ENCODE peak calls at places on chromosomes 13 and 19, in six cellular contexts. A, V, Q, R, C and O are unnamed samples.

GRCh38 chr13:74243637-74244526 is 109.7 kb upstream of the KLF12 start:
- DNase-seq in A (peak; percentile 15), V (peak; percentile 76), Q (no peak), R (no peak), C (no peak), O (no peak)

GRCh38 chr13:26442541-26442940 is 114.9 kb upstream of the WASF3 start:
- DNase-seq in A (peak; percentile 74), V (peak; percentile 82), Q (no peak), R (no peak), C (peak; percentile 85), O (peak; percentile 38)

GRCh38 chr19:13794388-13794751 is 873 bp upstream of the ZSWIM4 start:
- DNase-seq in A (peak; percentile 94), V (peak; percentile 96), Q (no peak), R (no peak), C (no peak), O (peak; percentile 67)

GRCh38 chr19:38693380-38694223 is 46.2 kb downstream of the ACTN4 start:
- DNase-seq in A (peak; percentile 84), V (peak; percentile 63), Q (peak; percentile 78), R (peak; percentile 89), C (peak; percentile 94), O (no peak)

GRCh38 chr13:96460571-96460970 is 370.7 kb downstream of the HS6ST3 start:
- DNase-seq in A (no peak), V (no peak), Q (no peak), R (no peak), C (no peak), O (no peak)

GRCh38 chr13:75612354-75612753 is 23.8 kb upstream of the LMO7 start:
- DNase-seq in A (peak; percentile 68), V (peak; percentile 43), Q (no peak), R (no peak), C (no peak), O (no peak)

GRCh38 chr19:4115818-4116385 is 8.0 kb downstream of the MAP2K2 start:
- DNase-seq in A (no peak), V (no peak), Q (no peak), R (no peak), C (no peak), O (no peak)

GRCh38 chr19:35545855-35546381 is 492 bp downstream of the TMEM147 start:
- DNase-seq in A (peak; percentile 41), V (no peak), Q (no peak), R (no peak), C (peak; percentile 44), O (peak; percentile 50)

GRCh38 chr19:53991224-53992113 is at the start of gene CACNG6:
- DNase-seq in A (peak; percentile 8), V (no peak), Q (peak; percentile 74), R (peak; percentile 43), C (peak; percentile 67), O (no peak)

GRCh38 chr19:55778331-55778730 is 9.4 kb downstream of the RFPL4AL1 start:
- DNase-seq in A (no peak), V (no peak), Q (no peak), R (no peak), C (no peak), O (no peak)

GRCh38 chr19:16850133-16850532 is 20.9 kb downstream of the SIN3B start:
- DNase-seq in A (peak; percentile 47), V (peak; percentile 80), Q (no peak), R (no peak), C (no peak), O (no peak)

GRCh38 chr13:29936051-29936813 is 85.8 kb upstream of the UBL3 start:
- DNase-seq in A (no peak), V (no peak), Q (no peak), R (no peak), C (no peak), O (no peak)

GRCh38 chr13:70080030-70080429 is 27.6 kb upstream of the ATXN8OS start:
- DNase-seq in A (no peak), V (no peak), Q (no peak), R (no peak), C (no peak), O (no peak)

GRCh38 chr19:45621389-45621788 is 17.8 kb downstream of the EML2 start:
- DNase-seq in A (no peak), V (no peak), Q (no peak), R (no peak), C (no peak), O (no peak)

GRCh38 chr19:40461669-40462221 is 3.8 kb downstream of the BLVRB start:
- DNase-seq in A (no peak), V (no peak), Q (no peak), R (no peak), C (no peak), O (no peak)

GRCh38 chr13:91595677-91596076 is 197.3 kb downstream of the GPC5 start:
- DNase-seq in A (no peak), V (no peak), Q (no peak), R (no peak), C (no peak), O (no peak)

GRCh38 chr19:32870981-32871451 is 1.4 kb upstream of the SLC7A9 start:
- DNase-seq in A (no peak), V (no peak), Q (peak; percentile 40), R (no peak), C (no peak), O (peak; percentile 14)

DNA sequence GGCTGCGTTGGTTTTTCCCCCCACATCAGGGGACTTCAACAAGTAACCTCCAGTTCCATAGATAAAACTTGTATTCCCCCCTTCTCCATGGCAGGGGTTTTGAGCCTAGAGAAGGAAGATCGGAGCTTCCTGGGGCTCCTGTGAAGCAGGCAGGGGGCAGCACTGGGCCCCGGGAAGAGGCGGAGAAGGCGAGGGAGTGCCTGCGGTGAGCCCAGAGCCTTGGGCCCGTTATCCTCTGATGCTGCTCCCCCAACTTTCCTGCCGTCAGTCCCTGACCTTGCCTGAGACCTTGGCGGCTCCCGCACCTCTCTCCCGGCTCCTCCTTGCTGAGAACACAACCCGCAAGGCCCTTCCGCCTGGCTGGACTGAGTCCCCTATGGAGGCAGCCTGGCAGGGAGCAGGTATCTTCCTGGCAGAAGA is 2.5 kb downstream of the LIPE start:
- DNase-seq in A (no peak), V (no peak), Q (peak; percentile 67), R (no peak), C (peak; percentile 45), O (no peak)
- H3K18ac ChIP-seq in A (no peak overlapping the region), V (no peak overlapping the region), Q (no peak overlapping the region), R (peak overlapping the region; percentile 90), C (no peak overlapping the region), O (no peak overlapping the region)

GRCh38 chr19:44207126-44207803 is 5.1 kb upstream of the ZNF227 start:
- DNase-seq in A (peak; percentile 94), V (peak; percentile 93), Q (peak; percentile 90), R (peak; percentile 77), C (peak; percentile 97), O (peak; percentile 96)
- H3K18ac ChIP-seq in A (peak overlapping the region; percentile 99), V (peak overlapping the region; percentile 91), Q (no peak overlapping the region), R (peak overlapping the region; percentile 98), C (peak overlapping the region; percentile 54), O (peak overlapping the region; percentile 45)

GRCh38 chr13:113024466-113024865 is 55.5 kb downstream of the MCF2L start:
- DNase-seq in A (no peak), V (no peak), Q (no peak), R (no peak), C (no peak), O (no peak)

GRCh38 chr13:113021811-113022210 is 52.8 kb downstream of the MCF2L start:
- DNase-seq in A (no peak), V (no peak), Q (no peak), R (no peak), C (no peak), O (no peak)

GRCh38 chr13:113023217-113023597 is 54.2 kb downstream of the MCF2L start:
- DNase-seq in A (peak; percentile 5), V (no peak), Q (no peak), R (no peak), C (peak; percentile 88), O (no peak)

GRCh38 chr13:113022391-113023216 is 53.6 kb downstream of the MCF2L start:
- DNase-seq in A (peak; percentile 2), V (no peak), Q (peak; percentile 66), R (peak; percentile 95), C (peak; percentile 97), O (peak; percentile 50)

DNA sequence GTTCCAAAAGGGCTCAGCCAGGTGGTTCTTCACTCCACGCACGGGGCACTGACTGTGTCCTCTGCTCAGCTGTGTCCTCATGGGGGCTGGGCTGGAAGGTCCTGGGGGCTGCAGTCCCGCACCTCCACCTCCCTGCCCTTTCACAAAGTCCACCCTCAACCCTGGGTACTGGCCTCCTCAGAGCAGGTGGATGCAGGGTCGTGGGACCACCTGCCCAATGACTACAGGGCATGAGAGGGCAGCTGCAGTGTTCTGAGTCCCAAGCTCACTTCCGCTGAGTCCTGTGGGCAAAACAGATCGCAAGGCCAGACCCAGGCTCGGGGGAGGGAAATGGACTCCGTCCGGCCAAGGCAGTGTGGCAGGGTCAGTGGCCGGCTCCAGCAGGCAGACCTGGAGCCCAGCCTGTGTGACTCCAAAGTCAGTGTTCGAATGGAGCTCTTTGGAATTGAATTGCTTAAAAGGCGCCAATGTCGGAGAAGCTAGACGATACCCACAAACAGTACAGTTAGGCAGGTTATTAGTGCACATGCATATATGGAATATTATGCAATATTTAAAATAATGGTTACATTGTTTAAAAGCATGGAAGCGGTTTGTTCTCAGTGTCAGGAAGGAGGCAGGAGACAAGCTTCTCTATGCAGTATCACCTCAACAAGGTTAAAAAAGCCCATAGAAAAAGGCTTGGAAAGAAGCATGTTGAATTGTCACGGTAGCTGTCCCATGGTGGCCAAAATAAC is 54.8 kb downstream of the MCF2L start:
- DNase-seq in A (no peak), V (no peak), Q (no peak), R (no peak), C (no peak), O (no peak)
- H3K18ac ChIP-seq in A (no peak overlapping the region), V (no peak overlapping the region), Q (peak overlapping the region; percentile 67), R (peak overlapping the region; percentile 100), C (peak overlapping the region; percentile 10), O (no peak overlapping the region)

GRCh38 chr13:114236224-114236623 is 1.5 kb downstream of the CDC16 start:
- DNase-seq in A (no peak), V (no peak), Q (no peak), R (no peak), C (no peak), O (no peak)

GRCh38 chr13:114234266-114234644 is 442 bp upstream of the CDC16 start:
- DNase-seq in A (no peak), V (no peak), Q (no peak), R (no peak), C (no peak), O (no peak)

GRCh38 chr13:114237415-114238112 is 2.9 kb downstream of the CDC16 start:
- DNase-seq in A (no peak), V (no peak), Q (no peak), R (no peak), C (no peak), O (no peak)

GRCh38 chr13:114235697-114236096 is 1.0 kb downstream of the CDC16 start:
- DNase-seq in A (peak; percentile 9), V (no peak), Q (no peak), R (no peak), C (no peak), O (no peak)

DNA sequence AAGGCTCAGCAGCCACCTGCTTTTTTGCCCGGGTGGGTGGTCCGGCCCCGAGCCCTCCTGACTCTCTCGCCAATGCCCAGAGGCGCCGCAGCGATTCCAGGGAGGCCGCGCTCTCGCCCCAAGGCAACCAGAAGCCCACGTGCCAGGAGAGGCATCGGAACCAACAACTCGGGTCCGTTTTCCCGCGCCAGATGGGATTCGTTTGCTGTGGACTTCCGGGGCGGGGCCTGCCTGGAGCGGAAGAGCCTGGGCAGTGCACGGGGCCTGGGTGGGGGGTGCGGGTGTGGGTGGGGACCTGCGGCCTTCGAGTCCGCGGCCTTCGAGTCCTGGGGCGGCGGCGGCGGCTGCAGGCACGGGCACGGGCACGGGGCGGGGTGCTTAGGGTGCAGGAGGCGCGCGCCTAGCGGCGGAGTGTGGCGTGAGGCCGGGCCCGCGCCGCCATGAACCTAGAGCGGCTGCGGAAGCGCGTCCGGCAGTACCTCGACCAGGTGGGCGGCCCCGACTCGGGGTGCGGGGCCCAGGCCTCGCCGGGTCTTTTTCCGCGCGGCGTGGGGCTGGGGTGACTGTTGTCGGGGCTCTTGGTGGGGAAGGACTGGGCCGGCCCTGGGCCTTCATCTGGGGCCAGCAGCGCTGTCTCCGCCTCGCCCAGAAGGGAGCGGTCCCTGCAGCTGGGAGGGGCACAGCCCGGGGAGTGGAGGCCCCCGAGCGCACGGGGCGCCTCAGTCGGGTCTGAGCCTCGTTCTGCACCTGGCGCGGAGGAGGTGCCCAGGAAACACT is at the start of gene CDC16:
- DNase-seq in A (peak; percentile 89), V (peak; percentile 89), Q (peak; percentile 92), R (peak; percentile 71), C (peak; percentile 97), O (peak; percentile 78)
- H3K18ac ChIP-seq in A (peak within 1 kb of the TSS; percentile 98), V (no peak within 1 kb of the TSS), Q (no peak within 1 kb of the TSS), R (peak within 1 kb of the TSS; percentile 96), C (peak within 1 kb of the TSS; percentile 94), O (peak within 1 kb of the TSS; percentile 89)